ENCODE peak calls at places on chromosomes 2 and 18, in four cellular contexts. S is heart left ventricle; N is GM12865; F is activated T-cell treated with anti-CD3 and anti-CD28 coated beads, Interleukin-2, amount 50 U/mL, for 24 hours. B is an unnamed sample.

GRCh38 chr2:178193496-178193822 is 853 bp upstream of the OSBPL6 start:
- DNase-seq in S (no peak), N (no peak), F (no peak), B (no peak)

GRCh38 chr2:62010632-62011276 is 105.3 kb downstream of the COMMD1 start:
- DNase-seq in S (no peak), N (no peak), F (no peak), B (no peak)

GRCh38 chr2:8412082-8412481 is 269.8 kb upstream of the ID2 start:
- DNase-seq in S (no peak), N (no peak), F (no peak), B (no peak)

GRCh38 chr2:1586946-1587840 is 157.1 kb downstream of the PXDN start:
- DNase-seq in S (no peak), N (no peak), F (no peak), B (no peak)

GRCh38 chr2:228600265-228600664 is 418.8 kb upstream of the SPHKAP start:
- DNase-seq in S (no peak), N (no peak), F (no peak), B (no peak)

GRCh38 chr2:120747706-120748105 is 12.0 kb downstream of the GLI2 start:
- DNase-seq in S (no peak), N (no peak), F (no peak), B (no peak)

GRCh38 chr2:175244697-175245096 is 63.2 kb upstream of the ATP5MC3 start:
- DNase-seq in S (no peak), N (no peak), F (no peak), B (no peak)

GRCh38 chr2:105166671-105167070 is 74.9 kb upstream of the GPR45 start:
- DNase-seq in S (no peak), N (no peak), F (no peak), B (no peak)

GRCh38 chr2:184599054-184599874 is 935 bp downstream of the ZNF804A start:
- DNase-seq in S (no peak), N (no peak), F (no peak), B (no peak)

GRCh38 chr18:2642771-2643170 is 12.8 kb upstream of the SMCHD1 start:
- DNase-seq in S (no peak), N (no peak), F (no peak), B (no peak)

GRCh38 chr2:161981016-161981415 is 93.0 kb downstream of the DPP4 start:
- DNase-seq in S (no peak), N (no peak), F (no peak), B (no peak)

GRCh38 chr2:222670191-222671038 is 1.0 kb upstream of the MOGAT1 start:
- DNase-seq in S (no peak), N (no peak), F (no peak), B (no peak)

GRCh38 chr2:143936758-143937562 is 583.0 kb downstream of the ZEB2 start:
- DNase-seq in S (peak; percentile 22), N (peak; percentile 39), F (peak; percentile 58), B (peak; percentile 73)

GRCh38 chr2:171529914-171530313 is 7.6 kb downstream of the CYBRD1 start:
- DNase-seq in S (no peak), N (peak; percentile 32), F (no peak), B (no peak)

GRCh38 chr2:240999873-241000541 is 1.6 kb downstream of the SNED1 start:
- DNase-seq in S (peak; percentile 14), N (no peak), F (peak; percentile 25), B (peak; percentile 47)

GRCh38 chr18:24369420-24369819 is 28.2 kb downstream of the OSBPL1A start:
- DNase-seq in S (no peak), N (no peak), F (peak; percentile 48), B (peak; percentile 76)

GRCh38 chr2:223597071-223597470 is 5.1 kb downstream of the SCG2 start:
- DNase-seq in S (no peak), N (no peak), F (no peak), B (no peak)

GRCh38 chr2:219350938-219351280 is 18.4 kb upstream of the RESP18 start:
- DNase-seq in S (no peak), N (no peak), F (no peak), B (no peak)

GRCh38 chr2:121248766-121249343 is 36.1 kb downstream of the TFCP2L1 start:
- DNase-seq in S (no peak), N (no peak), F (no peak), B (no peak)

GRCh38 chr2:36834721-36835120 is 131.6 kb downstream of the STRN start:
- DNase-seq in S (no peak), N (no peak), F (no peak), B (no peak)

GRCh38 chr2:216482640-216483039 is 16.0 kb upstream of the RPL37A start:
- DNase-seq in S (no peak), N (no peak), F (no peak), B (no peak)

GRCh38 chr2:43075054-43075593 is 151.3 kb downstream of the ZFP36L2 start:
- DNase-seq in S (peak; percentile 86), N (no peak), F (no peak), B (no peak)

GRCh38 chr18:36814994-36815393 is 13.8 kb downstream of the TPGS2 start:
- DNase-seq in S (no peak), N (no peak), F (no peak), B (no peak)

GRCh38 chr2:44623622-44624351 is 262.0 kb downstream of the CAMKMT start:
- DNase-seq in S (no peak), N (no peak), F (no peak), B (no peak)

GRCh38 chr2:201881382-201881720 is 75.0 kb downstream of the CDK15 start:
- DNase-seq in S (no peak), N (no peak), F (no peak), B (no peak)

GRCh38 chr2:112582314-112582746 is 2.1 kb upstream of the CHCHD5 start:
- DNase-seq in S (peak; percentile 12), N (peak; percentile 68), F (peak; percentile 45), B (no peak)

GRCh38 chr2:198383392-198383791 is 579.0 kb downstream of the PLCL1 start:
- DNase-seq in S (no peak), N (no peak), F (no peak), B (no peak)

GRCh38 chr2:104867351-104868080 is 13.6 kb downstream of the POU3F3 start:
- DNase-seq in S (no peak), N (no peak), F (no peak), B (no peak)

GRCh38 chr18:8658858-8659485 is 46.4 kb upstream of the MTCL1 start:
- DNase-seq in S (no peak), N (no peak), F (no peak), B (no peak)

GRCh38 chr2:229731916-229732315 is 17.6 kb upstream of the DNER start:
- DNase-seq in S (no peak), N (no peak), F (no peak), B (no peak)

GRCh38 chr18:59268722-59269562 is 4.3 kb downstream of the RAX start:
- DNase-seq in S (peak; percentile 19), N (peak; percentile 17), F (peak; percentile 57), B (peak; percentile 80)

GRCh38 chr2:149330127-149331022 is at the start of gene LYPD6:
- DNase-seq in S (peak; percentile 65), N (peak; percentile 78), F (no peak), B (no peak)

GRCh38 chr2:151278487-151278886 is 11.0 kb downstream of the NMI start:
- DNase-seq in S (no peak), N (no peak), F (no peak), B (no peak)

GRCh38 chr2:142745691-142746090 is 131.8 kb upstream of the KYNU start:
- DNase-seq in S (no peak), N (no peak), F (no peak), B (no peak)

GRCh38 chr2:171244970-171245782 is 84.5 kb upstream of the TLK1 start:
- DNase-seq in S (no peak), N (no peak), F (no peak), B (no peak)

GRCh38 chr18:22703883-22704626 is 229.1 kb upstream of the RBBP8 start:
- DNase-seq in S (peak; percentile 16), N (peak; percentile 56), F (no peak), B (no peak)

GRCh38 chr2:62194558-62195420 is 1.1 kb upstream of the B3GNT2 start:
- DNase-seq in S (no peak), N (peak; percentile 56), F (no peak), B (no peak)

GRCh38 chr2:199407421-199407820 is 50.3 kb downstream of the SATB2 start:
- DNase-seq in S (no peak), N (no peak), F (no peak), B (no peak)

GRCh38 chr2:190679813-190680591 is 31.1 kb downstream of the NAB1 start:
- DNase-seq in S (peak; percentile 27), N (peak; percentile 86), F (peak; percentile 60), B (peak; percentile 69)

GRCh38 chr2:32715981-32716380 is 88.1 kb downstream of the TTC27 start:
- DNase-seq in S (no peak), N (no peak), F (no peak), B (no peak)